ENCODE peak calls at places on chromosomes 4 and X, in four cellular contexts. Q, E, T and P are unnamed samples.

GRCh38 chr4:148443550-148444295 is 1.5 kb upstream of the NR3C2 start:
- DNase-seq in Q (no peak), E (peak), T (peak), P (peak)

GRCh38 chrX:72105436-72105835 is 26.3 kb downstream of the RTL5 start:
- DNase-seq in Q (no peak), E (no peak), T (no peak), P (peak)

GRCh38 chr4:79576480-79576803 is 168.4 kb upstream of the GK2 start:
- DNase-seq in Q (no peak), E (no peak), T (no peak), P (no peak)

GRCh38 chrX:47189906-47190305 is 3.7 kb upstream of the UBA1 start:
- DNase-seq in Q (no peak), E (peak), T (no peak), P (no peak)

GRCh38 chrX:1453390-1453783 is 678 bp upstream of the ASMTL start:
- DNase-seq in Q (no peak), E (peak), T (no peak), P (no peak)

GRCh38 chrX:16711219-16712115 is 1.0 kb downstream of the CTPS2 start:
- DNase-seq in Q (peak), E (peak), T (peak), P (no peak)

GRCh38 chr4:119663160-119663788 is 34.7 kb upstream of the PDE5A start:
- DNase-seq in Q (no peak), E (no peak), T (no peak), P (no peak)

GRCh38 chr4:20391224-20391623 is 139.5 kb downstream of the SLIT2 start:
- DNase-seq in Q (no peak), E (no peak), T (no peak), P (no peak)

GRCh38 chr4:110020681-110021443 is 108.2 kb downstream of the EGF start:
- DNase-seq in Q (no peak), E (no peak), T (no peak), P (no peak)

GRCh38 chrX:50161143-50161542 is 39.7 kb downstream of the AKAP4 start:
- DNase-seq in Q (no peak), E (no peak), T (no peak), P (no peak)

GRCh38 chr4:38155589-38156294 is 195.5 kb downstream of the PTTG2 start:
- DNase-seq in Q (no peak), E (no peak), T (no peak), P (no peak)

GRCh38 chrX:21412029-21412428 is 37.8 kb downstream of the CNKSR2 start:
- DNase-seq in Q (no peak), E (no peak), T (no peak), P (no peak)

GRCh38 chr4:20137176-20137575 is 114.5 kb upstream of the SLIT2 start:
- DNase-seq in Q (no peak), E (no peak), T (no peak), P (no peak)

GRCh38 chr4:141347738-141348524 is 127.2 kb downstream of the ZNF330 start:
- DNase-seq in Q (no peak), E (no peak), T (no peak), P (no peak)

GRCh38 chrX:41192880-41193279 is 107.6 kb downstream of the USP9X start:
- DNase-seq in Q (no peak), E (no peak), T (no peak), P (no peak)

GRCh38 chr4:135201081-135201480 is 999.5 kb upstream of the PABPC4L start:
- DNase-seq in Q (no peak), E (no peak), T (no peak), P (no peak)

GRCh38 chr4:92477309-92477708 is 173.5 kb downstream of the GRID2 start:
- DNase-seq in Q (no peak), E (no peak), T (no peak), P (no peak)

GRCh38 chr4:95674451-95675095 is 125.8 kb upstream of the UNC5C start:
- DNase-seq in Q (no peak), E (no peak), T (no peak), P (no peak)

GRCh38 chr4:26757751-26758150 is 102.9 kb upstream of the STIM2 start:
- DNase-seq in Q (no peak), E (no peak), T (no peak), P (no peak)

GRCh38 chrX:153878969-153879653 is 6.9 kb downstream of the L1CAM start:
- DNase-seq in Q (no peak), E (no peak), T (no peak), P (peak)

GRCh38 chr4:171025323-171025722 is 787.9 kb upstream of the GALNTL6 start:
- DNase-seq in Q (no peak), E (no peak), T (no peak), P (no peak)

GRCh38 chrX:40746536-40746935 is 11.2 kb upstream of the MED14 start:
- DNase-seq in Q (no peak), E (no peak), T (no peak), P (no peak)

GRCh38 chr4:173834151-173834550 is 304.1 kb upstream of the HAND2 start:
- DNase-seq in Q (no peak), E (no peak), T (no peak), P (no peak)

GRCh38 chr4:1539132-1539755 is 133.0 kb upstream of the NKX1-1 start:
- DNase-seq in Q (no peak), E (peak), T (no peak), P (no peak)

GRCh38 chr4:168955674-168956073 is 54.4 kb downstream of the CBR4 start:
- DNase-seq in Q (no peak), E (no peak), T (no peak), P (no peak)

GRCh38 chrX:1124531-1124930 is 87.9 kb downstream of the CRLF2 start:
- DNase-seq in Q (no peak), E (no peak), T (no peak), P (no peak)

GRCh38 chr4:99885687-99886086 is 8.5 kb downstream of the LAMTOR3 start:
- DNase-seq in Q (no peak), E (no peak), T (no peak), P (no peak)

GRCh38 chrX:135625995-135626394 is 87.4 kb upstream of the CT45A1 start:
- DNase-seq in Q (no peak), E (no peak), T (no peak), P (no peak)

GRCh38 chr4:187380181-187380581 is 615.4 kb upstream of the ZFP42 start:
- DNase-seq in Q (no peak), E (no peak), T (no peak), P (no peak)

GRCh38 chr4:134422776-134423175 is 221.2 kb upstream of the PABPC4L start:
- DNase-seq in Q (no peak), E (no peak), T (no peak), P (no peak)

GRCh38 chrX:40818236-40818635 is 82.9 kb upstream of the MED14 start:
- DNase-seq in Q (no peak), E (no peak), T (no peak), P (no peak)

GRCh38 chr4:39941682-39942217 is 36.0 kb downstream of the PDS5A start:
- DNase-seq in Q (no peak), E (no peak), T (no peak), P (no peak)

GRCh38 chr4:3862640-3863420 is 96.6 kb downstream of the ADRA2C start:
- DNase-seq in Q (no peak), E (peak), T (no peak), P (no peak)

GRCh38 chr4:74944354-74944793 is 11.5 kb downstream of the PARM1 start:
- DNase-seq in Q (no peak), E (no peak), T (no peak), P (no peak)

GRCh38 chr4:1487761-1488160 is 81.5 kb upstream of the NKX1-1 start:
- DNase-seq in Q (no peak), E (no peak), T (no peak), P (no peak)

GRCh38 chr4:164068392-164068791 is 573.9 kb downstream of the TMA16 start:
- DNase-seq in Q (no peak), E (no peak), T (no peak), P (no peak)